ENCODE peak calls at places on chromosomes 2 and 18, in five cellular contexts. X, K, I, B and Y are unnamed samples.

GRCh38 chr2:73561422-73561821 is 80.8 kb downstream of the NAT8 start:
- DNase-seq in I (no peak), B (no peak), K (no peak), X (peak; percentile 13), Y (no peak)

GRCh38 chr18:58862851-58863538 is 1.7 kb upstream of the ZNF532 start:
- DNase-seq in K (no peak), B (no peak), X (peak; percentile 62), I (peak; percentile 31), Y (peak; percentile 58)

GRCh38 chr2:240624950-240625621 is at the start of gene GPR35:
- DNase-seq in K (no peak), X (peak; percentile 43), B (peak; percentile 50), I (peak; percentile 82), Y (no peak)

GRCh38 chr18:73908323-73908722 is 239.3 kb downstream of the FBXO15 start:
- DNase-seq in K (no peak), X (peak; percentile 52), B (no peak), I (no peak), Y (no peak)

GRCh38 chr2:150605664-150606063 is 118.2 kb upstream of the RND3 start:
- DNase-seq in K (no peak), I (no peak), B (no peak), X (no peak), Y (no peak)

GRCh38 chr18:12307251-12307736 is 747 bp upstream of the TUBB6 start:
- DNase-seq in B (no peak), K (peak; percentile 34), X (peak; percentile 76), I (no peak), Y (peak; percentile 35)

GRCh38 chr18:36493349-36494281 is 196.1 kb downstream of the FHOD3 start:
- DNase-seq in I (no peak), B (no peak), K (no peak), X (peak; percentile 51), Y (no peak)

GRCh38 chr2:104583791-104584190 is 270.1 kb upstream of the POU3F3 start:
- DNase-seq in B (no peak), X (no peak), I (no peak), K (no peak), Y (peak; percentile 3)

GRCh38 chr18:67410671-67411070 is 105.8 kb downstream of the DSEL start:
- DNase-seq in X (peak; percentile 49), B (no peak), K (no peak), I (no peak), Y (no peak)

GRCh38 chr2:157691695-157692094 is 63.0 kb upstream of the ACVR1C start:
- DNase-seq in K (no peak), I (no peak), X (no peak), B (no peak), Y (no peak)

GRCh38 chr2:213476641-213477040 is 192.4 kb downstream of the SPAG16 start:
- DNase-seq in X (no peak), I (no peak), B (no peak), K (no peak), Y (no peak)

GRCh38 chr2:37711308-37711731 is 39.9 kb upstream of the CDC42EP3 start:
- DNase-seq in B (no peak), I (peak; percentile 45), X (peak; percentile 91), K (peak; percentile 86), Y (no peak)

GRCh38 chr2:62163834-62164233 is 32.1 kb upstream of the B3GNT2 start:
- DNase-seq in I (no peak), B (no peak), K (no peak), X (no peak), Y (no peak)

GRCh38 chr2:171432969-171433762 is 624 bp downstream of the METTL8 start:
- DNase-seq in I (peak; percentile 32), X (peak; percentile 18), K (no peak), B (no peak), Y (peak; percentile 51)

GRCh38 chr2:238441262-238442114 is 14.8 kb downstream of the ASB1 start:
- DNase-seq in X (peak; percentile 22), I (no peak), B (no peak), K (no peak), Y (no peak)

GRCh38 chr2:7007846-7008741 is 90.9 kb downstream of the RNF144A start:
- DNase-seq in K (peak; percentile 67), I (no peak), X (no peak), B (no peak), Y (peak; percentile 85)